ENCODE peak calls at places on chromosomes 4 and X, in nine cellular contexts. One of them, this sample, is unnamed.

GRCh38 chr4:156578005-156578404 is 393.6 kb downstream of the PDGFC start:
- DNase-seq in COR-L47: no peak
- DNase-seq in activated T-helper 9 cell treated with anti-CD3 and anti-CD28 coated beads, Interleukin-2, amount 50 U/mL, for 16 hours: no peak
- DNase-seq in astrocyte of the spinal cord: no peak
- DNase-seq in A673: no peak
- DNase-seq in IMR-90: no peak
- DNase-seq in Caco-2: no peak
- DNase-seq in NCI-H1092 treated with DMSO at 0.1 percent for 48 hours: no peak
- DNase-seq in stimulated activated CD4-positive, alpha-beta T cell treated with anti-CD3 and anti-CD28 coated beads, Interleukin-2, amount 100 ng/mL, for 48 hours: no peak
- DNase-seq in this sample: no peak

GRCh38 chr4:99324978-99325377 is 3.8 kb upstream of the ADH1B start:
- DNase-seq in COR-L47: no peak
- DNase-seq in activated T-helper 9 cell treated with anti-CD3 and anti-CD28 coated beads, Interleukin-2, amount 50 U/mL, for 16 hours: no peak
- DNase-seq in astrocyte of the spinal cord: peak; percentile 59
- DNase-seq in A673: no peak
- DNase-seq in IMR-90: peak; percentile 83
- DNase-seq in Caco-2: no peak
- DNase-seq in NCI-H1092 treated with DMSO at 0.1 percent for 48 hours: no peak
- DNase-seq in stimulated activated CD4-positive, alpha-beta T cell treated with anti-CD3 and anti-CD28 coated beads, Interleukin-2, amount 100 ng/mL, for 48 hours: no peak
- DNase-seq in this sample: peak; percentile 98

GRCh38 chr4:10173039-10173753 is 56.6 kb upstream of the WDR1 start:
- DNase-seq in COR-L47: no peak
- DNase-seq in activated T-helper 9 cell treated with anti-CD3 and anti-CD28 coated beads, Interleukin-2, amount 50 U/mL, for 16 hours: no peak
- DNase-seq in astrocyte of the spinal cord: no peak
- DNase-seq in A673: no peak
- DNase-seq in IMR-90: peak; percentile 59
- DNase-seq in Caco-2: no peak
- DNase-seq in NCI-H1092 treated with DMSO at 0.1 percent for 48 hours: peak; percentile 44
- DNase-seq in stimulated activated CD4-positive, alpha-beta T cell treated with anti-CD3 and anti-CD28 coated beads, Interleukin-2, amount 100 ng/mL, for 48 hours: no peak
- DNase-seq in this sample: peak; percentile 81

GRCh38 chr4:17762705-17763104 is 18.7 kb downstream of the FAM184B start:
- DNase-seq in COR-L47: peak; percentile 3
- DNase-seq in activated T-helper 9 cell treated with anti-CD3 and anti-CD28 coated beads, Interleukin-2, amount 50 U/mL, for 16 hours: no peak
- DNase-seq in astrocyte of the spinal cord: peak; percentile 22
- DNase-seq in A673: peak; percentile 52
- DNase-seq in IMR-90: peak; percentile 58
- DNase-seq in Caco-2: no peak
- DNase-seq in NCI-H1092 treated with DMSO at 0.1 percent for 48 hours: no peak
- DNase-seq in stimulated activated CD4-positive, alpha-beta T cell treated with anti-CD3 and anti-CD28 coated beads, Interleukin-2, amount 100 ng/mL, for 48 hours: no peak
- DNase-seq in this sample: peak; percentile 25

GRCh38 chr4:77818667-77819408 is at the start of gene CNOT6L:
- DNase-seq in COR-L47: peak; percentile 38
- DNase-seq in activated T-helper 9 cell treated with anti-CD3 and anti-CD28 coated beads, Interleukin-2, amount 50 U/mL, for 16 hours: peak; percentile 80
- DNase-seq in astrocyte of the spinal cord: peak; percentile 74
- DNase-seq in A673: peak; percentile 37
- DNase-seq in IMR-90: peak; percentile 73
- DNase-seq in Caco-2: peak; percentile 56
- DNase-seq in NCI-H1092 treated with DMSO at 0.1 percent for 48 hours: peak; percentile 73
- DNase-seq in stimulated activated CD4-positive, alpha-beta T cell treated with anti-CD3 and anti-CD28 coated beads, Interleukin-2, amount 100 ng/mL, for 48 hours: peak; percentile 62
- DNase-seq in this sample: peak; percentile 75

GRCh38 chrX:37712458-37712857 is 26.9 kb downstream of the XK start:
- DNase-seq in COR-L47: no peak
- DNase-seq in activated T-helper 9 cell treated with anti-CD3 and anti-CD28 coated beads, Interleukin-2, amount 50 U/mL, for 16 hours: no peak
- DNase-seq in astrocyte of the spinal cord: peak; percentile 21
- DNase-seq in A673: no peak
- DNase-seq in IMR-90: no peak
- DNase-seq in Caco-2: no peak
- DNase-seq in NCI-H1092 treated with DMSO at 0.1 percent for 48 hours: no peak
- DNase-seq in stimulated activated CD4-positive, alpha-beta T cell treated with anti-CD3 and anti-CD28 coated beads, Interleukin-2, amount 100 ng/mL, for 48 hours: no peak
- DNase-seq in this sample: no peak

GRCh38 chr4:184267206-184267608 is 49.5 kb upstream of the ENPP6 start:
- DNase-seq in COR-L47: no peak
- DNase-seq in activated T-helper 9 cell treated with anti-CD3 and anti-CD28 coated beads, Interleukin-2, amount 50 U/mL, for 16 hours: no peak
- DNase-seq in astrocyte of the spinal cord: no peak
- DNase-seq in A673: peak; percentile 20
- DNase-seq in IMR-90: no peak
- DNase-seq in Caco-2: no peak
- DNase-seq in NCI-H1092 treated with DMSO at 0.1 percent for 48 hours: no peak
- DNase-seq in stimulated activated CD4-positive, alpha-beta T cell treated with anti-CD3 and anti-CD28 coated beads, Interleukin-2, amount 100 ng/mL, for 48 hours: no peak
- DNase-seq in this sample: no peak

GRCh38 chrX:39900788-39901170 is 197.0 kb downstream of the BCOR start:
- DNase-seq in COR-L47: peak; percentile 35
- DNase-seq in activated T-helper 9 cell treated with anti-CD3 and anti-CD28 coated beads, Interleukin-2, amount 50 U/mL, for 16 hours: no peak
- DNase-seq in astrocyte of the spinal cord: no peak
- DNase-seq in A673: peak; percentile 53
- DNase-seq in IMR-90: no peak
- DNase-seq in Caco-2: no peak
- DNase-seq in NCI-H1092 treated with DMSO at 0.1 percent for 48 hours: peak; percentile 66
- DNase-seq in stimulated activated CD4-positive, alpha-beta T cell treated with anti-CD3 and anti-CD28 coated beads, Interleukin-2, amount 100 ng/mL, for 48 hours: no peak
- DNase-seq in this sample: peak; percentile 35

GRCh38 chr4:151922306-151922705 is 161.5 kb upstream of the GATB start:
- DNase-seq in COR-L47: no peak
- DNase-seq in activated T-helper 9 cell treated with anti-CD3 and anti-CD28 coated beads, Interleukin-2, amount 50 U/mL, for 16 hours: no peak
- DNase-seq in astrocyte of the spinal cord: peak; percentile 14
- DNase-seq in A673: no peak
- DNase-seq in IMR-90: peak; percentile 4
- DNase-seq in Caco-2: no peak
- DNase-seq in NCI-H1092 treated with DMSO at 0.1 percent for 48 hours: no peak
- DNase-seq in stimulated activated CD4-positive, alpha-beta T cell treated with anti-CD3 and anti-CD28 coated beads, Interleukin-2, amount 100 ng/mL, for 48 hours: no peak
- DNase-seq in this sample: peak; percentile 12

GRCh38 chr4:103076777-103077347 is 301 bp upstream of the SLC9B2 start:
- DNase-seq in COR-L47: no peak
- DNase-seq in activated T-helper 9 cell treated with anti-CD3 and anti-CD28 coated beads, Interleukin-2, amount 50 U/mL, for 16 hours: no peak
- DNase-seq in astrocyte of the spinal cord: no peak
- DNase-seq in A673: no peak
- DNase-seq in IMR-90: no peak
- DNase-seq in Caco-2: no peak
- DNase-seq in NCI-H1092 treated with DMSO at 0.1 percent for 48 hours: peak; percentile 82
- DNase-seq in stimulated activated CD4-positive, alpha-beta T cell treated with anti-CD3 and anti-CD28 coated beads, Interleukin-2, amount 100 ng/mL, for 48 hours: peak; percentile 49
- DNase-seq in this sample: no peak

GRCh38 chrX:1361275-1361674 is 24.7 kb downstream of the IL3RA start:
- DNase-seq in COR-L47: no peak
- DNase-seq in activated T-helper 9 cell treated with anti-CD3 and anti-CD28 coated beads, Interleukin-2, amount 50 U/mL, for 16 hours: no peak
- DNase-seq in astrocyte of the spinal cord: no peak
- DNase-seq in A673: no peak
- DNase-seq in IMR-90: no peak
- DNase-seq in Caco-2: no peak
- DNase-seq in NCI-H1092 treated with DMSO at 0.1 percent for 48 hours: no peak
- DNase-seq in stimulated activated CD4-positive, alpha-beta T cell treated with anti-CD3 and anti-CD28 coated beads, Interleukin-2, amount 100 ng/mL, for 48 hours: no peak
- DNase-seq in this sample: no peak

GRCh38 chrX:37332987-37333658 is 16.0 kb upstream of the PRRG1 start:
- DNase-seq in COR-L47: no peak
- DNase-seq in activated T-helper 9 cell treated with anti-CD3 and anti-CD28 coated beads, Interleukin-2, amount 50 U/mL, for 16 hours: no peak
- DNase-seq in astrocyte of the spinal cord: no peak
- DNase-seq in A673: no peak
- DNase-seq in IMR-90: peak; percentile 10
- DNase-seq in Caco-2: no peak
- DNase-seq in NCI-H1092 treated with DMSO at 0.1 percent for 48 hours: no peak
- DNase-seq in stimulated activated CD4-positive, alpha-beta T cell treated with anti-CD3 and anti-CD28 coated beads, Interleukin-2, amount 100 ng/mL, for 48 hours: no peak
- DNase-seq in this sample: no peak

GRCh38 chrX:27660878-27661277 is 70.7 kb downstream of the DCAF8L2 start:
- DNase-seq in COR-L47: no peak
- DNase-seq in activated T-helper 9 cell treated with anti-CD3 and anti-CD28 coated beads, Interleukin-2, amount 50 U/mL, for 16 hours: no peak
- DNase-seq in astrocyte of the spinal cord: no peak
- DNase-seq in A673: no peak
- DNase-seq in IMR-90: no peak
- DNase-seq in Caco-2: no peak
- DNase-seq in NCI-H1092 treated with DMSO at 0.1 percent for 48 hours: no peak
- DNase-seq in stimulated activated CD4-positive, alpha-beta T cell treated with anti-CD3 and anti-CD28 coated beads, Interleukin-2, amount 100 ng/mL, for 48 hours: no peak
- DNase-seq in this sample: no peak

GRCh38 chrX:70096052-70096451 is 33.8 kb downstream of the OTUD6A start:
- DNase-seq in COR-L47: no peak
- DNase-seq in activated T-helper 9 cell treated with anti-CD3 and anti-CD28 coated beads, Interleukin-2, amount 50 U/mL, for 16 hours: no peak
- DNase-seq in astrocyte of the spinal cord: no peak
- DNase-seq in A673: no peak
- DNase-seq in IMR-90: peak; percentile 25
- DNase-seq in Caco-2: no peak
- DNase-seq in NCI-H1092 treated with DMSO at 0.1 percent for 48 hours: no peak
- DNase-seq in stimulated activated CD4-positive, alpha-beta T cell treated with anti-CD3 and anti-CD28 coated beads, Interleukin-2, amount 100 ng/mL, for 48 hours: no peak
- DNase-seq in this sample: peak; percentile 21

GRCh38 chrX:136759968-136760367 is 20.8 kb downstream of the ARHGEF6 start:
- DNase-seq in COR-L47: no peak
- DNase-seq in activated T-helper 9 cell treated with anti-CD3 and anti-CD28 coated beads, Interleukin-2, amount 50 U/mL, for 16 hours: no peak
- DNase-seq in astrocyte of the spinal cord: no peak
- DNase-seq in A673: no peak
- DNase-seq in IMR-90: no peak
- DNase-seq in Caco-2: no peak
- DNase-seq in NCI-H1092 treated with DMSO at 0.1 percent for 48 hours: no peak
- DNase-seq in stimulated activated CD4-positive, alpha-beta T cell treated with anti-CD3 and anti-CD28 coated beads, Interleukin-2, amount 100 ng/mL, for 48 hours: no peak
- DNase-seq in this sample: no peak

GRCh38 chr4:21450331-21450730 is 498.2 kb downstream of the KCNIP4 start:
- DNase-seq in COR-L47: no peak
- DNase-seq in activated T-helper 9 cell treated with anti-CD3 and anti-CD28 coated beads, Interleukin-2, amount 50 U/mL, for 16 hours: no peak
- DNase-seq in astrocyte of the spinal cord: no peak
- DNase-seq in A673: no peak
- DNase-seq in IMR-90: no peak
- DNase-seq in Caco-2: no peak
- DNase-seq in NCI-H1092 treated with DMSO at 0.1 percent for 48 hours: no peak
- DNase-seq in stimulated activated CD4-positive, alpha-beta T cell treated with anti-CD3 and anti-CD28 coated beads, Interleukin-2, amount 100 ng/mL, for 48 hours: no peak
- DNase-seq in this sample: no peak

GRCh38 chr4:57504139-57504538 is 394.0 kb upstream of the IGFBP7 start:
- DNase-seq in COR-L47: peak; percentile 87
- DNase-seq in activated T-helper 9 cell treated with anti-CD3 and anti-CD28 coated beads, Interleukin-2, amount 50 U/mL, for 16 hours: no peak
- DNase-seq in astrocyte of the spinal cord: no peak
- DNase-seq in A673: no peak
- DNase-seq in IMR-90: no peak
- DNase-seq in Caco-2: no peak
- DNase-seq in NCI-H1092 treated with DMSO at 0.1 percent for 48 hours: peak; percentile 95
- DNase-seq in stimulated activated CD4-positive, alpha-beta T cell treated with anti-CD3 and anti-CD28 coated beads, Interleukin-2, amount 100 ng/mL, for 48 hours: no peak
- DNase-seq in this sample: no peak

GRCh38 chr4:73870260-73870659 is 1.1 kb downstream of the CXCL1 start:
- DNase-seq in COR-L47: no peak
- DNase-seq in activated T-helper 9 cell treated with anti-CD3 and anti-CD28 coated beads, Interleukin-2, amount 50 U/mL, for 16 hours: no peak
- DNase-seq in astrocyte of the spinal cord: no peak
- DNase-seq in A673: no peak
- DNase-seq in IMR-90: no peak
- DNase-seq in Caco-2: no peak
- DNase-seq in NCI-H1092 treated with DMSO at 0.1 percent for 48 hours: no peak
- DNase-seq in stimulated activated CD4-positive, alpha-beta T cell treated with anti-CD3 and anti-CD28 coated beads, Interleukin-2, amount 100 ng/mL, for 48 hours: no peak
- DNase-seq in this sample: no peak

GRCh38 chrX:68084765-68085164 is 348.5 kb downstream of the OPHN1 start:
- DNase-seq in COR-L47: no peak
- DNase-seq in activated T-helper 9 cell treated with anti-CD3 and anti-CD28 coated beads, Interleukin-2, amount 50 U/mL, for 16 hours: no peak
- DNase-seq in astrocyte of the spinal cord: peak; percentile 4
- DNase-seq in A673: no peak
- DNase-seq in IMR-90: peak; percentile 55
- DNase-seq in Caco-2: no peak
- DNase-seq in NCI-H1092 treated with DMSO at 0.1 percent for 48 hours: no peak
- DNase-seq in stimulated activated CD4-positive, alpha-beta T cell treated with anti-CD3 and anti-CD28 coated beads, Interleukin-2, amount 100 ng/mL, for 48 hours: no peak
- DNase-seq in this sample: peak; percentile 84

GRCh38 chrX:30949554-30949953 is 60.5 kb upstream of the TAB3 start:
- DNase-seq in COR-L47: no peak
- DNase-seq in activated T-helper 9 cell treated with anti-CD3 and anti-CD28 coated beads, Interleukin-2, amount 50 U/mL, for 16 hours: no peak
- DNase-seq in astrocyte of the spinal cord: no peak
- DNase-seq in A673: no peak
- DNase-seq in IMR-90: no peak
- DNase-seq in Caco-2: no peak
- DNase-seq in NCI-H1092 treated with DMSO at 0.1 percent for 48 hours: no peak
- DNase-seq in stimulated activated CD4-positive, alpha-beta T cell treated with anti-CD3 and anti-CD28 coated beads, Interleukin-2, amount 100 ng/mL, for 48 hours: no peak
- DNase-seq in this sample: no peak

GRCh38 chr4:100894339-100894870 is 376.6 kb upstream of the EMCN start:
- DNase-seq in COR-L47: no peak
- DNase-seq in activated T-helper 9 cell treated with anti-CD3 and anti-CD28 coated beads, Interleukin-2, amount 50 U/mL, for 16 hours: no peak
- DNase-seq in astrocyte of the spinal cord: no peak
- DNase-seq in A673: no peak
- DNase-seq in IMR-90: no peak
- DNase-seq in Caco-2: no peak
- DNase-seq in NCI-H1092 treated with DMSO at 0.1 percent for 48 hours: no peak
- DNase-seq in stimulated activated CD4-positive, alpha-beta T cell treated with anti-CD3 and anti-CD28 coated beads, Interleukin-2, amount 100 ng/mL, for 48 hours: no peak
- DNase-seq in this sample: no peak

GRCh38 chrX:9291666-9292065 is 173.2 kb upstream of the TBL1X start:
- DNase-seq in COR-L47: peak; percentile 80
- DNase-seq in activated T-helper 9 cell treated with anti-CD3 and anti-CD28 coated beads, Interleukin-2, amount 50 U/mL, for 16 hours: no peak
- DNase-seq in astrocyte of the spinal cord: no peak
- DNase-seq in A673: no peak
- DNase-seq in IMR-90: no peak
- DNase-seq in Caco-2: no peak
- DNase-seq in NCI-H1092 treated with DMSO at 0.1 percent for 48 hours: peak; percentile 94
- DNase-seq in stimulated activated CD4-positive, alpha-beta T cell treated with anti-CD3 and anti-CD28 coated beads, Interleukin-2, amount 100 ng/mL, for 48 hours: no peak
- DNase-seq in this sample: no peak

GRCh38 chrX:78625292-78625909 is 33.7 kb downstream of the RTL3 start:
- DNase-seq in COR-L47: no peak
- DNase-seq in activated T-helper 9 cell treated with anti-CD3 and anti-CD28 coated beads, Interleukin-2, amount 50 U/mL, for 16 hours: no peak
- DNase-seq in astrocyte of the spinal cord: no peak
- DNase-seq in A673: no peak
- DNase-seq in IMR-90: no peak
- DNase-seq in Caco-2: no peak
- DNase-seq in NCI-H1092 treated with DMSO at 0.1 percent for 48 hours: no peak
- DNase-seq in stimulated activated CD4-positive, alpha-beta T cell treated with anti-CD3 and anti-CD28 coated beads, Interleukin-2, amount 100 ng/mL, for 48 hours: no peak
- DNase-seq in this sample: no peak

GRCh38 chr4:146591986-146592385 is 46.7 kb upstream of the POU4F2 start:
- DNase-seq in COR-L47: no peak
- DNase-seq in activated T-helper 9 cell treated with anti-CD3 and anti-CD28 coated beads, Interleukin-2, amount 50 U/mL, for 16 hours: no peak
- DNase-seq in astrocyte of the spinal cord: no peak
- DNase-seq in A673: no peak
- DNase-seq in IMR-90: no peak
- DNase-seq in Caco-2: no peak
- DNase-seq in NCI-H1092 treated with DMSO at 0.1 percent for 48 hours: no peak
- DNase-seq in stimulated activated CD4-positive, alpha-beta T cell treated with anti-CD3 and anti-CD28 coated beads, Interleukin-2, amount 100 ng/mL, for 48 hours: no peak
- DNase-seq in this sample: no peak

GRCh38 chr4:40530961-40531635 is 98.6 kb downstream of the RBM47 start:
- DNase-seq in COR-L47: no peak
- DNase-seq in activated T-helper 9 cell treated with anti-CD3 and anti-CD28 coated beads, Interleukin-2, amount 50 U/mL, for 16 hours: no peak
- DNase-seq in astrocyte of the spinal cord: no peak
- DNase-seq in A673: no peak
- DNase-seq in IMR-90: no peak
- DNase-seq in Caco-2: peak; percentile 59
- DNase-seq in NCI-H1092 treated with DMSO at 0.1 percent for 48 hours: no peak
- DNase-seq in stimulated activated CD4-positive, alpha-beta T cell treated with anti-CD3 and anti-CD28 coated beads, Interleukin-2, amount 100 ng/mL, for 48 hours: no peak
- DNase-seq in this sample: no peak

GRCh38 chrX:41561045-41561444 is 113.9 kb downstream of the NYX start:
- DNase-seq in COR-L47: no peak
- DNase-seq in activated T-helper 9 cell treated with anti-CD3 and anti-CD28 coated beads, Interleukin-2, amount 50 U/mL, for 16 hours: no peak
- DNase-seq in astrocyte of the spinal cord: peak; percentile 87
- DNase-seq in A673: peak; percentile 38
- DNase-seq in IMR-90: peak; percentile 95
- DNase-seq in Caco-2: no peak
- DNase-seq in NCI-H1092 treated with DMSO at 0.1 percent for 48 hours: no peak
- DNase-seq in stimulated activated CD4-positive, alpha-beta T cell treated with anti-CD3 and anti-CD28 coated beads, Interleukin-2, amount 100 ng/mL, for 48 hours: no peak
- DNase-seq in this sample: peak; percentile 68

GRCh38 chr4:42778349-42778748 is 114.2 kb upstream of the GRXCR1 start:
- DNase-seq in COR-L47: no peak
- DNase-seq in activated T-helper 9 cell treated with anti-CD3 and anti-CD28 coated beads, Interleukin-2, amount 50 U/mL, for 16 hours: no peak
- DNase-seq in astrocyte of the spinal cord: no peak
- DNase-seq in A673: no peak
- DNase-seq in IMR-90: no peak
- DNase-seq in Caco-2: no peak
- DNase-seq in NCI-H1092 treated with DMSO at 0.1 percent for 48 hours: no peak
- DNase-seq in stimulated activated CD4-positive, alpha-beta T cell treated with anti-CD3 and anti-CD28 coated beads, Interleukin-2, amount 100 ng/mL, for 48 hours: no peak
- DNase-seq in this sample: no peak

GRCh38 chr4:16109256-16109655 is 25.4 kb upstream of the PROM1 start:
- DNase-seq in COR-L47: no peak
- DNase-seq in activated T-helper 9 cell treated with anti-CD3 and anti-CD28 coated beads, Interleukin-2, amount 50 U/mL, for 16 hours: no peak
- DNase-seq in astrocyte of the spinal cord: no peak
- DNase-seq in A673: no peak
- DNase-seq in IMR-90: no peak
- DNase-seq in Caco-2: no peak
- DNase-seq in NCI-H1092 treated with DMSO at 0.1 percent for 48 hours: no peak
- DNase-seq in stimulated activated CD4-positive, alpha-beta T cell treated with anti-CD3 and anti-CD28 coated beads, Interleukin-2, amount 100 ng/mL, for 48 hours: no peak
- DNase-seq in this sample: no peak

GRCh38 chr4:172369471-172369959 is 556.3 kb downstream of the GALNTL6 start:
- DNase-seq in COR-L47: no peak
- DNase-seq in activated T-helper 9 cell treated with anti-CD3 and anti-CD28 coated beads, Interleukin-2, amount 50 U/mL, for 16 hours: no peak
- DNase-seq in astrocyte of the spinal cord: no peak
- DNase-seq in A673: no peak
- DNase-seq in IMR-90: no peak
- DNase-seq in Caco-2: no peak
- DNase-seq in NCI-H1092 treated with DMSO at 0.1 percent for 48 hours: no peak
- DNase-seq in stimulated activated CD4-positive, alpha-beta T cell treated with anti-CD3 and anti-CD28 coated beads, Interleukin-2, amount 100 ng/mL, for 48 hours: no peak
- DNase-seq in this sample: no peak

GRCh38 chr4:63589796-63590195 is 819.5 kb downstream of the TECRL start:
- DNase-seq in COR-L47: no peak
- DNase-seq in activated T-helper 9 cell treated with anti-CD3 and anti-CD28 coated beads, Interleukin-2, amount 50 U/mL, for 16 hours: no peak
- DNase-seq in astrocyte of the spinal cord: no peak
- DNase-seq in A673: no peak
- DNase-seq in IMR-90: no peak
- DNase-seq in Caco-2: no peak
- DNase-seq in NCI-H1092 treated with DMSO at 0.1 percent for 48 hours: no peak
- DNase-seq in stimulated activated CD4-positive, alpha-beta T cell treated with anti-CD3 and anti-CD28 coated beads, Interleukin-2, amount 100 ng/mL, for 48 hours: no peak
- DNase-seq in this sample: no peak

GRCh38 chr4:153649572-153649991 is 34.5 kb upstream of the TLR2 start:
- DNase-seq in COR-L47: peak; percentile 3
- DNase-seq in activated T-helper 9 cell treated with anti-CD3 and anti-CD28 coated beads, Interleukin-2, amount 50 U/mL, for 16 hours: no peak
- DNase-seq in astrocyte of the spinal cord: peak; percentile 17
- DNase-seq in A673: peak; percentile 55
- DNase-seq in IMR-90: peak; percentile 42
- DNase-seq in Caco-2: no peak
- DNase-seq in NCI-H1092 treated with DMSO at 0.1 percent for 48 hours: no peak
- DNase-seq in stimulated activated CD4-positive, alpha-beta T cell treated with anti-CD3 and anti-CD28 coated beads, Interleukin-2, amount 100 ng/mL, for 48 hours: no peak
- DNase-seq in this sample: peak; percentile 10